ENCODE peak calls at places on chromosomes 5 and 9, in ten cellular contexts. W is tibial artery; C is left ventricle myocardium inferior; F is uterus; A is pancreas; D is CD8-positive, alpha-beta memory T cell; H is lower lobe of right lung; O is ovary; U is heart left ventricle; G is MM.1S. N is an unnamed sample. For H3K4me1 and H3K27me3, the result is how much of the 10 kb centered on the place peaks cover.

GRCh38 chr9:112166176-112167140 is 8.6 kb downstream of the SUSD1 start:
- DNase-seq in A (no peak), C (no peak), U (no peak), D (no peak), G (no peak), F (peak), O (peak), W (no peak), H (no peak), N (no peak)

GRCh38 chr9:18826248-18826647 is 206.8 kb downstream of the SAXO1 start:
- DNase-seq in A (no peak), G (no peak), W (no peak), C (no peak), O (no peak), D (no peak), U (no peak), H (no peak), F (no peak), N (no peak)

GRCh38 chr5:120510994-120511686 is 47.0 kb downstream of the PRR16 start:
- DNase-seq in G (no peak), O (no peak), U (no peak), C (no peak), A (no peak), H (no peak), F (no peak), D (no peak), W (no peak), N (no peak)

GRCh38 chr9:126459546-126459945 is 132.9 kb downstream of the MVB12B start:
- DNase-seq in U (peak), H (no peak), D (no peak), O (no peak), F (no peak), W (no peak), A (no peak), G (no peak), C (no peak), N (no peak)

GRCh38 chr9:83976372-83976771 is 3.6 kb downstream of the HNRNPK start:
- DNase-seq in G (no peak), F (no peak), U (no peak), C (no peak), H (no peak), A (no peak), D (no peak), O (no peak), W (no peak), N (no peak)

GRCh38 chr9:107528686-107529085 is 39.1 kb upstream of the KLF4 start:
- DNase-seq in G (no peak), W (no peak), F (no peak), U (no peak), O (no peak), A (no peak), H (no peak), D (no peak), C (no peak), N (no peak)

GRCh38 chr5:178520851-178521250 is 69.3 kb downstream of the COL23A1 start:
- DNase-seq in A (no peak), F (no peak), W (no peak), U (no peak), H (no peak), C (no peak), O (no peak), D (no peak), G (no peak), N (no peak)

GRCh38 chr5:111582962-111583669 is 70.8 kb upstream of the STARD4 start:
- DNase-seq in O (no peak), G (no peak), H (no peak), C (no peak), A (no peak), D (no peak), W (no peak), F (no peak), U (no peak), N (no peak)

GRCh38 chr5:114360816-114361723 is 800 bp upstream of the KCNN2 start:
- DNase-seq in D (no peak), A (peak), H (no peak), U (peak), C (peak), O (peak), W (no peak), F (peak), G (peak), N (peak)

GRCh38 chr5:52994266-52994665 is 5.1 kb downstream of the ITGA2 start:
- DNase-seq in W (no peak), C (no peak), F (no peak), H (no peak), A (no peak), D (no peak), U (no peak), G (no peak), O (no peak), N (no peak)

GRCh38 chr9:84697494-84698114 is 28.1 kb downstream of the NTRK2 start:
- DNase-seq in W (peak), U (peak), O (peak), F (peak), A (peak), C (peak), G (peak), D (peak), H (peak), N (peak)

GRCh38 chr5:161544350-161544765 is 2.2 kb downstream of the GABRB2 start:
- DNase-seq in H (no peak), F (no peak), G (peak), D (no peak), U (no peak), A (peak), C (no peak), W (peak), O (no peak), N (peak)

GRCh38 chr5:168328804-168329203 is 37.4 kb downstream of the WWC1 start:
- DNase-seq in H (no peak), A (peak), F (no peak), D (no peak), G (peak), C (no peak), O (no peak), W (no peak), U (no peak), N (no peak)

GRCh38 chr5:92371889-92372235 is 988.7 kb upstream of the ARRDC3 start:
- DNase-seq in U (no peak), H (no peak), A (no peak), C (no peak), O (no peak), F (no peak), W (no peak), D (no peak), G (no peak), N (no peak)

GRCh38 chr9:112072721-112073553 is 102.2 kb downstream of the SUSD1 start:
- DNase-seq in G (no peak), C (no peak), D (no peak), U (no peak), F (no peak), H (no peak), A (no peak), O (no peak), W (no peak), N (no peak)

GRCh38 chr5:81268797-81269196 is 32.6 kb upstream of the ZCCHC9 start:
- DNase-seq in F (no peak), C (no peak), O (no peak), H (no peak), G (no peak), D (no peak), W (no peak), U (no peak), A (no peak), N (no peak)

GRCh38 chr5:142106061-142106460 is 2.5 kb upstream of the NDFIP1 start:
- DNase-seq in W (peak), A (no peak), C (no peak), U (no peak), D (no peak), F (peak), O (no peak), G (no peak), H (no peak), N (peak)

GRCh38 chr5:73945505-73945904 is 319.5 kb downstream of the ARHGEF28 start:
- DNase-seq in A (peak), G (no peak), O (no peak), H (no peak), F (no peak), W (no peak), C (no peak), U (no peak), D (no peak), N (no peak)

GRCh38 chr5:64914396-64914795 is 145.7 kb downstream of the CWC27 start:
- DNase-seq in W (no peak), A (no peak), G (no peak), H (no peak), D (no peak), U (no peak), O (no peak), F (no peak), C (no peak), N (no peak)

GRCh38 chr9:125983681-125984080 is 236.5 kb downstream of the PBX3 start:
- DNase-seq in H (no peak), D (no peak), U (no peak), A (no peak), W (peak), G (no peak), F (peak), O (no peak), C (no peak), N (no peak)

GRCh38 chr5:116032094-116032517 is at the start of gene ARL14EPL:
- DNase-seq in H (peak), A (peak), D (peak), C (peak), G (no peak), F (peak), U (no peak), W (peak), O (peak), N (peak)

GRCh38 chr5:120447706-120448239 is 16.3 kb upstream of the PRR16 start:
- DNase-seq in A (no peak), D (no peak), G (no peak), F (no peak), C (no peak), W (no peak), O (no peak), H (no peak), U (no peak), N (no peak)

GRCh38 chr5:893711-894110 is 1.0 kb downstream of the TRIP13 start:
- DNase-seq in W (no peak), G (peak), O (no peak), U (no peak), F (no peak), A (no peak), H (no peak), D (no peak), C (no peak), N (no peak)

GRCh38 chr9:38046669-38047300 is 22.2 kb downstream of the SHB start:
- DNase-seq in D (no peak), U (peak), W (no peak), O (no peak), H (no peak), C (no peak), G (no peak), F (no peak), A (peak), N (no peak)
- H3K27ac ChIP-seq in D (peak), U (peak), W (peak), O (no peak), H (peak), C (peak), G (no peak), F (peak), A (peak), N (peak)

DNA sequence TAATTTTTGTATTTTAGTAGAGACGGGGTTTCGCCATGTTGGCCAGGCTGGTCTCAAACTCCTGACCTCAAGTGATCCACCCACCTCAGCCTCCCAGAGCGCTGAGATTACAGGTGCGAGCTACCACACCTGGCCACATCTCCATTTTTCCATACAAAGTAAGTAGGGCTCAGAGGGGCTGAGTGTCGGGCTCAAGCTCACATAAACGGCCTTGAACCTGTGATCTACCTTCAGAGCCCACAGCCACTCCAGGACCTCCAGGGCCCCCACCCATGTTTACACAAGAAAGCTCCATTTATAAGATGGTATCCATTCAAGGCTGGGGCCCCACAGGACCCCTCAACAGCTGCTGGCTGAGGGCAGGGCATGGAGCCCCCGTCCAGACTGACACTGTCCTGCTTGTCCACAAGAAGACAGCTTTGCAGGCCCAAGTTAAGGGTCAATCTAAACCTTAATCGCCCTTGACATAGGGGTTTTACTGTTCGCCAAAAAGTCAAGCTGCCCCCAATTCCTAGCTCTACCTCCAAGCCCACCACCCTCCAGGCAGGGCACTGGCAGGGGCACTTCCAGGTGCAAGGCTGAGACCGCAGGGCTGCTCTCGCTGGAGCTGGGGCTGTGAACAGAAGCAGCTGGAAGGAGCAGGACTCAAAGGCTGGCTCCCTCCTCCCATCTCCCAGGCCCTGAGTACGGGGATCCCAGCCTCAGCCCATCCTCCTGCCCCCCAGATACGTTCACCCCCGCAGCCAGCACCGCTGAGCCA is 18.9 kb downstream of the FAM78A start:
- DNase-seq in A (no peak), C (no peak), G (no peak), W (no peak), D (no peak), H (no peak), U (no peak), O (no peak), F (no peak), N (no peak)
- H3K4me1 ChIP-seq in A (under half), C (half or more), G (under half), W (under half), D (half or more), H (under half), U (half or more), O (under half), F (under half), N (under half)

GRCh38 chr9:137445275-137445807 is 4.2 kb upstream of the ENTPD8 start:
- DNase-seq in W (peak), O (peak), G (peak), F (peak), C (peak), H (peak), U (peak), D (peak), A (peak), N (peak)
- H3K27me3 ChIP-seq in W (under half), O (under half), G (under half), F (under half), C (under half), H (under half), U (under half), D (under half), A (under half), N (under half)

DNA sequence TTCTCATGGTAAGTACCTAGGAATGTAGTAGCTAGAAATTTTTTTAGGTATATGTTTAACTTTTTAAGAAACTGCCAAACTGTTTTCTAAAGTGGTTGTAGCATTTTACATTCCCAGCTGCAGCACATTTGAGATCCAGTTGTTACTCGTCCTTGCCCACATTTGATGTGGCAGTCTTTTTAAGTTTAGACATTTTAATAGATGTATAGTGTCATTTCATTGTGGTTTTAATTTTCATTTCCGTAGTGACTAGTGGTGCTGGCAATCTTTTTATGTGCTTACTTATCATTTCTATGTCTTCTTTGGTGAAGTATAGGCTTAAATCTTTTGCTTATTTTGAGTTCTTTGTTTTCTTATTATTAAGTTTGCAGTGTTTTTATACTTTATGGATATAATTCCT is 171.6 kb downstream of the GAS1 start:
- DNase-seq in A (no peak), W (no peak), O (no peak), F (no peak), H (no peak), G (no peak), D (no peak), U (no peak), C (no peak), N (no peak)
- H3K27ac ChIP-seq in A (no peak), W (no peak), O (no peak), F (no peak), H (no peak), G (no peak), D (no peak), U (no peak), C (no peak), N (no peak)

GRCh38 chr5:140568664-140569063 is 4.0 kb downstream of the SLC35A4 start:
- DNase-seq in W (no peak), F (no peak), G (no peak), H (no peak), C (no peak), D (no peak), A (no peak), U (no peak), O (no peak), N (no peak)
- H3K4me1 ChIP-seq in W (under half), F (under half), G (under half), H (half or more), C (half or more), D (under half), A (under half), U (half or more), O (under half), N (under half)

GRCh38 chr5:3344671-3345070 is 251.0 kb upstream of the IRX1 start:
- DNase-seq in C (no peak), F (no peak), A (no peak), W (no peak), H (no peak), D (no peak), G (no peak), O (no peak), U (peak), N (no peak)
- H3K27me3 ChIP-seq in C (under half), F (under half), A (under half), W (under half), H (under half), D (under half), G (under half), O (under half), U (under half), N (under half)

GRCh38 chr9:89021154-89021803 is 30.0 kb downstream of the S1PR3 start:
- DNase-seq in D (no peak), C (no peak), G (no peak), F (peak), U (no peak), O (peak), W (peak), H (no peak), A (no peak), N (no peak)
- H3K27ac ChIP-seq in D (no peak), C (peak), G (no peak), F (peak), U (peak), O (peak), W (peak), H (peak), A (no peak), N (peak)

DNA sequence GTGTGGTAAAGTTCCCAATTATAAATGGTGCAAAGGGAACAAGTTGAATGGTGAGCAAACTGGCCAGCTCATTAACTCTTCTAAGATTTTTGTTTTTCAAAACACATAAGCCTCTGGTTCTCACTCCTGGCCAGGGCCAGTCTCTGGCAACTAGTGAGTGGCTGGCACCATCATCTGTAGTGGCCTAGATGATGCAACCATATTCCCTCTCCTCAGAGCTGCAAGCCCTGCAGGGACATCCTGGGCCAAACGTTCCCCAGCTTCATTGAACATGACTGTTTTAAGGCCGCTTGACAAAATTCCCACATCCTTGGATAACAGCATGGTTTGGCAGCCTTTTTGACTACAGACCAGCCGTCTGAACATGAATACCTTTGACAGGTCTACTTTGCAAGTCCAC is 24.0 kb downstream of the MACROH2A1 start:
- DNase-seq in G (no peak), D (no peak), C (no peak), O (no peak), F (no peak), U (no peak), H (no peak), A (no peak), W (no peak), N (peak)
- H3K4me1 ChIP-seq in G (under half), D (under half), C (half or more), O (under half), F (under half), U (half or more), H (half or more), A (under half), W (under half), N (under half)

N was measured in right cardiac atrium.